ENCODE peak calls at places on chromosomes 2 and 18, in four cellular contexts. G, P, Q and U are unnamed samples.

GRCh38 chr2:160538559-160539355 is 45.1 kb upstream of the RBMS1 start:
- DNase-seq in G (no peak), Q (no peak), P (no peak), U (no peak)

GRCh38 chr18:48840491-48840877 is 110.3 kb downstream of the SMAD7 start:
- DNase-seq in P (no peak), G (no peak), Q (no peak), U (no peak)

GRCh38 chr2:99112617-99113016 is 28.9 kb upstream of the C2orf15 start:
- DNase-seq in G (no peak), Q (no peak), P (no peak), U (no peak)

GRCh38 chr2:200171761-200172482 is 134.6 kb upstream of the SPATS2L start:
- DNase-seq in Q (no peak), G (no peak), P (no peak), U (no peak)

GRCh38 chr2:237429761-237430160 is 15.8 kb upstream of the COL6A3 start:
- DNase-seq in P (no peak), G (no peak), Q (no peak), U (no peak)

GRCh38 chr18:11160303-11160702 is 10.9 kb upstream of the PIEZO2 start:
- DNase-seq in Q (no peak), P (no peak), G (no peak), U (no peak)

GRCh38 chr2:5515693-5516092 is 176.5 kb upstream of the SOX11 start:
- DNase-seq in G (no peak), P (no peak), Q (no peak), U (no peak)

GRCh38 chr2:205776720-205777119 is 94.4 kb downstream of the NRP2 start:
- DNase-seq in Q (no peak), P (no peak), G (no peak), U (no peak)

GRCh38 chr2:35871672-35872071 is 483.9 kb upstream of the CRIM1 start:
- DNase-seq in Q (no peak), G (no peak), P (no peak), U (no peak)

GRCh38 chr18:73045037-73045436 is 177.2 kb upstream of the NETO1 start:
- DNase-seq in Q (no peak), G (no peak), P (no peak), U (no peak)

GRCh38 chr2:197209742-197210408 is 100.7 kb downstream of the ANKRD44 start:
- DNase-seq in P (no peak), Q (no peak), G (no peak), U (no peak)

GRCh38 chr2:28506112-28506511 is 10.3 kb downstream of the PLB1 start:
- DNase-seq in G (no peak), P (no peak), Q (no peak), U (no peak)

GRCh38 chr2:119387381-119388129 is 20.8 kb downstream of the DBI start:
- DNase-seq in Q (no peak), P (peak; percentile 71), G (no peak), U (no peak)

GRCh38 chr2:191748528-191749180 is 70.7 kb downstream of the NABP1 start:
- DNase-seq in Q (no peak), P (no peak), G (no peak), U (no peak)

GRCh38 chr2:72144412-72144745 is 3.3 kb downstream of the CYP26B1 start:
- DNase-seq in P (no peak), Q (peak; percentile 36), G (no peak), U (no peak)

GRCh38 chr2:101793277-101793969 is 95.9 kb downstream of the MAP4K4 start:
- DNase-seq in P (no peak), Q (peak; percentile 81), G (no peak), U (no peak)

GRCh38 chr2:223576873-223577272 is 25.3 kb downstream of the SCG2 start:
- DNase-seq in Q (no peak), P (no peak), G (no peak), U (no peak)

GRCh38 chr2:221708916-221709315 is 136.8 kb upstream of the EPHA4 start:
- DNase-seq in Q (no peak), P (no peak), G (no peak), U (no peak)

GRCh38 chr2:70385966-70386595 is 84.2 kb upstream of the FAM136A start:
- DNase-seq in G (peak; percentile 31), P (no peak), Q (peak; percentile 71), U (no peak)

GRCh38 chr2:116879646-116880045 is 934.8 kb upstream of the DDX18 start:
- DNase-seq in G (no peak), Q (no peak), P (no peak), U (no peak)

GRCh38 chr2:235679471-235679870 is 185.6 kb downstream of the AGAP1 start:
- DNase-seq in P (no peak), G (no peak), Q (no peak), U (no peak)

GRCh38 chr2:166762746-166763145 is 125.5 kb upstream of the XIRP2 start:
- DNase-seq in G (no peak), P (no peak), Q (no peak), U (no peak)

GRCh38 chr18:8705280-8705940 is at the start of gene MTCL1:
- DNase-seq in Q (peak; percentile 49), P (peak; percentile 39), G (no peak), U (no peak)

GRCh38 chr2:219688560-219689445 is 61.4 kb downstream of the SLC4A3 start:
- DNase-seq in Q (no peak), P (no peak), G (no peak), U (no peak)

DNA sequence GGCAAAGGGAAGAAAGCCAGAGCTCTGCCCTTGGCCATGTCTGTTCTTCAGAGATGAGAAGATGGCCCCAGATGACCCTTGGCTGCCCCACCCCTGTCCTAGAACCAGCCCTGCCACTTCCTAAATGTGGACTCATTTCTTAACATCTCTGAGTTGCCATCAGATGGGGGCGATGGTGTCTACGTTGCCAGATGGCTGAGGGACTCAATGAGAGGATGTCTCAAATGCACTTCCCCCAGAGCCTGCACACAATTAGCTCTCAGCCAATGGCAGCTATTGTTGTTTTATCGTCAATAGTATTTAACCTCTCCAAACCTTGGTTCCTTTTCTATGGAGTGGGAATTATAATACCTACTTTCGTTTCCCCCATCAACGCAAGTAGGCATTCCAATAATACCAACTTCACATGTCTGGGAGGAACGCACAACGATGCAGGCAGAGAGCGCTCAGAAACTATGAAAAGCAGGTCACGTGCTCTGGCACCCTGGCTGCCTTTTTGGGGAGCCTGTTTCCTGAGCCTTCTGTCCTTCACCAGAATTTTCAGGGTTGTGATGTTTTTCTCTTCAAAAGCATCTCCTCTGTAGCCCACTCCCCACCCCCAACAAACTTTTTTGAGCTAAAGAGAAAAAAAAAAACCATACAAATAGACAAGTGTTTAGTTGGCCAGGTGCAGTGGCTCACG is 100.3 kb downstream of the MCFD2 start:
- DNase-seq in G (no peak), Q (no peak), P (no peak), U (no peak)
- TF ChIP-seq CTCF in G (peak; percentile 2), Q (peak; percentile 13), P (no peak), U (no peak)

DNA sequence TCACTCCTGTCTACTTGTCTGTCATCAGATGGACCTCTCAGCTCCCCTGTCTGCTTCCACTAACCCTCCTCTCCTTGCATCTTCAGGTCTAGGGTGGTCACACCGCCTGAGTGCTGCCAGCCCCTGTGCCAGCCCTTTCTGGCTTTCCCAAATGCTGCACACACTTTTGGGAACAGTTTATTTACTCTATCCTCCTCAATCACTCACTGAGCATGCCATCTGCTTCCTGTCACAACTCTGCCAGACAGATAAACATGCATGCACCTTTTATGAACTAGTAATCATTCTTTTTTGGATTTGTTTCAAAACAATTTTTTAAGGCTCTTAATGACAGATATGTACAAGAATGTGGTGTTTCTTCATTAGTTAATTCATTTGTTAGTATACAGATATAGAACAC is 56.3 kb upstream of the CCDC195 start:
- DNase-seq in Q (no peak), P (no peak), G (no peak), U (no peak)
- H3K27ac ChIP-seq in Q (no peak overlapping the region), P (no peak overlapping the region), G (no peak overlapping the region), U (no peak overlapping the region)

GRCh38 chr2:9951272-9951521 is 296 bp upstream of the GRHL1 start:
- DNase-seq in Q (no peak), G (no peak), P (no peak), U (no peak)
- TF ChIP-seq CTCF in Q (no peak), G (no peak), P (no peak), U (no peak)

GRCh38 chr2:177404243-177404642 is 11.7 kb downstream of the AGPS start:
- DNase-seq in G (no peak), P (no peak), Q (no peak), U (no peak)
- H3K27ac ChIP-seq in G (no peak overlapping the region), P (no peak overlapping the region), Q (no peak overlapping the region), U (no peak overlapping the region)

DNA sequence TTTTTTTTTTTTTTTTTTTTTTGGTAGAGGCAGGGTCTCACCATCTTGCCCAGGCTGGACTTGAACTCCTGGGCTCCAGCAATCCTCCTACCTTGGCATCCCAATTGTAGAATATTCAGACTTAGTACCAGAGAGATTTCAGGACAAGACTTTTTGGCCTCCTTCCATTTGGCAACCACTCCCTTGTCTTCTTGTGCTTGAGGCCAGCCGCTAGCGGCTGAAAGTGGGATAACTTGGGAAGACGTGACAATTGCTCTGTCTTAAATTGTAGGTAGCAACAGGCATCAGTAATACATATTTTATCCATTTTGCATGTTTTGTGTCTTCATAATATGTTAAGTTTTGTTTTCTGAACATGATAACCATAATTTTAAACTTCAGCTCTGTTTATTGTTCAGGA is 53.3 kb upstream of the TTN start:
- DNase-seq in P (peak; percentile 40), G (no peak), Q (no peak), U (no peak)
- TF ChIP-seq CTCF in P (peak; percentile 18), G (no peak), Q (no peak), U (no peak)

GRCh38 chr2:144943293-144943941 is 423.5 kb upstream of the ZEB2 start:
- DNase-seq in G (no peak), Q (no peak), P (no peak), U (no peak)

GRCh38 chr2:144942516-144943256 is 422.8 kb upstream of the ZEB2 start:
- DNase-seq in Q (no peak), G (no peak), P (no peak), U (no peak)

GRCh38 chr2:144943986-144944385 is 424.1 kb upstream of the ZEB2 start:
- DNase-seq in G (no peak), P (no peak), Q (no peak), U (no peak)

GRCh38 chr2:144939590-144939989 is 419.7 kb upstream of the ZEB2 start:
- DNase-seq in P (no peak), Q (no peak), G (no peak), U (no peak)

GRCh38 chr2:144941743-144942488 is 422.0 kb upstream of the ZEB2 start:
- DNase-seq in G (no peak), Q (no peak), P (no peak), U (no peak)
- H3K27ac ChIP-seq in G (no peak overlapping the region), Q (no peak overlapping the region), P (no peak overlapping the region), U (no peak overlapping the region)